ENCODE peak calls at places on chromosomes 12 and 14, in four cellular contexts. I, H, E and O are unnamed samples.

GRCh38 chr12:45304514-45305178 is 88.8 kb downstream of the ANO6 start:
- DNase-seq in I (no peak), H (no peak), E (no peak), O (no peak)

GRCh38 chr12:57803317-57803893 is 15.1 kb downstream of the AVIL start:
- DNase-seq in I (peak), H (no peak), E (peak), O (peak)

GRCh38 chr12:104519190-104519857 is 62.6 kb downstream of the CHST11 start:
- DNase-seq in I (no peak), H (no peak), E (no peak), O (no peak)

GRCh38 chr12:27185234-27186045 is 58.6 kb upstream of the STK38L start:
- DNase-seq in I (no peak), H (no peak), E (no peak), O (no peak)

GRCh38 chr12:87363497-87364084 is 665.6 kb downstream of the C12orf50 start:
- DNase-seq in I (no peak), H (no peak), E (no peak), O (no peak)

GRCh38 chr14:68691031-68691864 is 101.6 kb downstream of the ZFP36L1 start:
- DNase-seq in I (no peak), H (no peak), E (no peak), O (peak)

GRCh38 chr14:96633096-96633495 is 130.9 kb downstream of the PAPOLA start:
- DNase-seq in I (no peak), H (no peak), E (no peak), O (no peak)

GRCh38 chr12:103333676-103334075 is 162.1 kb downstream of the C12orf42 start:
- DNase-seq in I (no peak), H (no peak), E (no peak), O (no peak)

GRCh38 chr12:18345021-18345735 is 83.9 kb downstream of the PIK3C2G start:
- DNase-seq in I (no peak), H (no peak), E (no peak), O (no peak)

GRCh38 chr12:111887916-111888745 is 46.1 kb downstream of the MAPKAPK5 start:
- DNase-seq in I (no peak), H (no peak), E (no peak), O (no peak)

GRCh38 chr12:25110260-25110659 is 84.7 kb downstream of the DNAI7 start:
- DNase-seq in I (no peak), H (no peak), E (no peak), O (no peak)

GRCh38 chr12:129005416-129005815 is 152.1 kb downstream of the GLT1D1 start:
- DNase-seq in I (no peak), H (no peak), E (no peak), O (no peak)

GRCh38 chr12:25950329-25951115 is 8.0 kb upstream of the RASSF8 start:
- DNase-seq in I (no peak), H (no peak), E (no peak), O (no peak)

GRCh38 chr12:55743131-55743921 is 404 bp downstream of the GDF11 start:
- DNase-seq in I (peak), H (no peak), E (peak), O (no peak)

GRCh38 chr12:113161415-113162016 is 12.0 kb downstream of the CFAP73 start:
- DNase-seq in I (no peak), H (no peak), E (no peak), O (peak)

GRCh38 chr12:110922652-110923051 is 2.3 kb upstream of the MYL2 start:
- DNase-seq in I (no peak), H (no peak), E (no peak), O (no peak)

GRCh38 chr12:107318554-107318803 is 225.1 kb upstream of the CRY1 start:
- DNase-seq in I (no peak), H (no peak), E (no peak), O (no peak)

GRCh38 chr12:118038122-118038521 is 21.6 kb downstream of the RFC5 start:
- DNase-seq in I (no peak), H (no peak), E (no peak), O (no peak)

GRCh38 chr12:119231774-119232173 is 53.0 kb downstream of the HSPB8 start:
- DNase-seq in I (no peak), H (no peak), E (no peak), O (no peak)

GRCh38 chr12:71385155-71385554 is 54.4 kb upstream of the LGR5 start:
- DNase-seq in I (no peak), H (no peak), E (no peak), O (no peak)
- TF ChIP-seq CTCF in I (no peak), H (no peak), E (no peak), O (no peak)

GRCh38 chr14:52791204-52792096 is at the start of gene GNPNAT1:
- DNase-seq in I (peak), H (peak), E (peak), O (peak)
- TF ChIP-seq CTCF in I (no peak), H (no peak), E (no peak), O (no peak)

DNA sequence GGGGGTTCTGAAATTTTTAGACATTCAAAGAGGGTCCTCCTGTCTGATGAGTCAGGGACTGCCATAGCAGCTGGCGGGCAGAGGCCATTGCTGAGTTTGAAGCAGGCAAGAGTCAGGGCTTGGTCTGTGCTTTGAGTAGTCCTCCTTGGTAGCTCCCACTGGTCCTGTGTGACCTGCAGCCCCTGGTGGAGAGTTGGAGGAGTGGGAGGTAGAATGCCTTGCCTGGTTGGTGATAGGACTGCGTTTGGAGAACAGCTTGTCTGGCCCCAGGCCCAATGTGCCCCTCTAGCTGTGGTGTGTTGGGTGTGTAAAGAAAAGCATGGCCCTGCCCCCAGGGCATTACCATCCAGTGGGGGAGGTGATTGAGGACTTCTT is 116.7 kb downstream of the BEGAIN start:
- DNase-seq in I (no peak), H (no peak), E (no peak), O (no peak)
- TF ChIP-seq CTCF in I (no peak), H (no peak), E (no peak), O (peak)

DNA sequence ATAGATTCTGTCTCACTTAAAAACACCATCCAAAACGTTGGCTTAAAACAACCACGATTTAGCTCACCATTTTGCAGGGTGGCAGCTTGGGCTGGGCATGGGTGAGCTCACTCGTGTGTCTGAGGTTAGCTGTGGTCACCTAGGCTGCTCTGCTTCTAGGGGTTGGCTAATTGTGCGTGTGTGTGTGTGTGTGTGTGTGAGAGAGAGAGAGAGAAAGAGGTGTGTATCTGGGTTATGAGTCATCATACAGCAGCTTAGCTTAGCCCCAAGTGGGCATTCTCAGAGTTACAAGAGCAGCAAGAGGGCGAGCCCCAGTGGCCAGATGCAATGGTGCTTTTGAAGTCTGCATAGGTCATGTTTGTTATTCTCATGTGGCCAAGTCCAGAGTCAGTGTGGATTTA is 6.0 kb downstream of the FBXW8 start:
- DNase-seq in I (peak), H (no peak), E (no peak), O (no peak)
- TF ChIP-seq CTCF in I (peak), H (no peak), E (no peak), O (no peak)

GRCh38 chr12:31590730-31591307 is at the start of gene DENND5B:
- DNase-seq in I (peak), H (peak), E (peak), O (peak)
- TF ChIP-seq CTCF in I (no peak), H (no peak), E (no peak), O (no peak)

GRCh38 chr12:38152816-38153736 is 163.5 kb upstream of the ALG10B start:
- DNase-seq in I (no peak), H (no peak), E (no peak), O (no peak)

GRCh38 chr12:38155526-38156496 is 160.8 kb upstream of the ALG10B start:
- DNase-seq in I (no peak), H (no peak), E (no peak), O (no peak)

GRCh38 chr12:38153737-38154061 is 162.9 kb upstream of the ALG10B start:
- DNase-seq in I (no peak), H (no peak), E (no peak), O (no peak)

GRCh38 chr12:38155020-38155395 is 161.6 kb upstream of the ALG10B start:
- DNase-seq in I (no peak), H (no peak), E (no peak), O (no peak)

GRCh38 chr12:38154096-38155019 is 162.2 kb upstream of the ALG10B start:
- DNase-seq in I (no peak), H (no peak), E (no peak), O (no peak)
- TF ChIP-seq CTCF in I (no peak), H (no peak), E (no peak), O (no peak)

GRCh38 chr14:71163842-71164500 is 256.7 kb downstream of the PCNX1 start:
- DNase-seq in I (no peak), H (no peak), E (no peak), O (no peak)

GRCh38 chr14:71165650-71166049 is 258.4 kb downstream of the PCNX1 start:
- DNase-seq in I (no peak), H (no peak), E (no peak), O (no peak)

GRCh38 chr14:71165121-71165574 is 257.9 kb downstream of the PCNX1 start:
- DNase-seq in I (peak), H (no peak), E (no peak), O (no peak)

GRCh38 chr14:71168564-71168963 is 261.3 kb downstream of the PCNX1 start:
- DNase-seq in I (no peak), H (no peak), E (no peak), O (no peak)

GRCh38 chr14:71166434-71166833 is 259.2 kb downstream of the PCNX1 start:
- DNase-seq in I (peak), H (no peak), E (no peak), O (no peak)
- TF ChIP-seq CTCF in I (peak), H (no peak), E (peak), O (peak)

DNA sequence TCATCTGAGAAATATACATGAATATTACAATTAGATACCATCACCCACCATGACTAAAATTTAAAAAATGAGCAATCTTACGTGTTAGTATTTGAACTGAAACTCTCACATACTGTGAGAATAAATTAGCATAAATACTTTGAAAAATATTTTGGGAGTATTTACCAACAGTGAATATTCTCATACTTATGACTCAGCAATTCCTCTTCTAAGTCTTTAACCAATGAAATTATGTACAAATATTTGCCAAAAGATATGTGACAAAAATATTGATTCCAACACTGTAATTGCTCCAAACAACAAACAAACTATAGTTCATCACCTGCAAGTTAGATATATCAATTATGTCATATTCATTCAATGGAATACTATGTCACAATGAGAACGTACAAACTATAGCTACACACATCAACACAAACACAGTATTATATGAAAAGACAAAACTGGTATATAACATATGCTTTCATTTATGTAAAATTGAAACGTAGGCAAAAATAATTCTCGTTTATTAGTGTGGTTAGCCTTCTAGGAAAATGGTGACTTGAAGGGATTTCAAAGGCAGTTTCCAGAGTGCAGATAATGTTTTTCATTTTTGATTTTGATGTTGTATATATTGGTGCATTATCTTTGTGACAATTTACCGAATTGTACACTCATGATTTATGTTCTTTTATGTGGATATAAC is 742.2 kb downstream of the SLC16A7 start:
- DNase-seq in I (no peak), H (no peak), E (no peak), O (no peak)
- TF ChIP-seq CTCF in I (no peak), H (no peak), E (no peak), O (no peak)

DNA sequence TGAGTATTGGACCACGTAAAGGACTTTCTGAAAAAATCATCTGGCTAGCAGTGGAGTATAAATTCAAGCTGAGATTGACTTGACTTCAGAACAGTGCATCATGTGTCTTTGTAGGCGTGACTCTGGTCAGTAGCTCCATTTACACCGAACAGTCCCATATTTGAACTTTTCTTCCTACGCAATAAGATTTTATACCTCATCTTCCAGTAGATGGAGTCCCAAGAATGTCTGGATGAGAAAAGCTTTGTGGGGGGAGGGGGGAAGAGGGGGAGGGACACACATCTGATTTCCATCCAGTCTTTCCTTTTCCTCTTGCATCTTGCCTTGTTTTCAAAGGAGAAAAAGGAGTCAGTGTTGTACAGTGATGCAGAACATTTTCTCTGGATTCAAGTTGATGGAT is 241.0 kb downstream of the EMP1 start:
- DNase-seq in I (no peak), H (no peak), E (no peak), O (no peak)
- TF ChIP-seq CTCF in I (no peak), H (no peak), E (no peak), O (no peak)